ENCODE peak calls at places on chromosomes 3 and 15, in six cellular contexts. E is lower leg skin; Q is activated gamma-delta T cell treated with Interleukin-2 at 50 U/mL for 16 hours; N is activated CD8-positive, alpha-beta memory T cell treated with anti-CD3 and anti-CD28 coated beads, Interleukin-2, amount 50 U/mL, for 48 hours; H is GM23338; O is activated T-cell treated with anti-CD3 and anti-CD28 coated beads for 24 hours. Z is an unnamed sample.
A peak's percentile ranks its signal among the peaks of the same experiment; 100 is the strongest.

GRCh38 chr3:177673105-177673804 is 476.0 kb upstream of the TBL1XR1 start:
- DNase-seq in E (no peak), Q (no peak), N (no peak), H (no peak), O (no peak), Z (no peak)

GRCh38 chr15:75920079-75920478 is 16.4 kb downstream of the FBXO22 start:
- DNase-seq in E (no peak), Q (no peak), N (no peak), H (no peak), O (no peak), Z (no peak)

GRCh38 chr3:63654246-63654645 is 1.8 kb downstream of the SNTN start:
- DNase-seq in E (no peak), Q (no peak), N (no peak), H (no peak), O (no peak), Z (no peak)

GRCh38 chr15:70569718-70570231 is 193.6 kb downstream of the UACA start:
- DNase-seq in E (no peak), Q (no peak), N (peak; percentile 48), H (no peak), O (no peak), Z (no peak)

GRCh38 chr15:31091531-31091930 is 10.0 kb downstream of the TRPM1 start:
- DNase-seq in E (no peak), Q (no peak), N (peak; percentile 15), H (no peak), O (no peak), Z (no peak)

GRCh38 chr15:91385301-91385700 is 285.2 kb downstream of the SV2B start:
- DNase-seq in E (no peak), Q (no peak), N (no peak), H (no peak), O (no peak), Z (no peak)

GRCh38 chr3:70973558-70973957 is 610.0 kb downstream of the FOXP1 start:
- DNase-seq in E (no peak), Q (no peak), N (no peak), H (no peak), O (no peak), Z (no peak)

GRCh38 chr15:23564798-23565394 is 578 bp upstream of the MKRN3 start:
- DNase-seq in E (no peak), Q (no peak), N (no peak), H (no peak), O (no peak), Z (no peak)

GRCh38 chr3:47496892-47497291 is 16.6 kb downstream of the ELP6 start:
- DNase-seq in E (no peak), Q (no peak), N (no peak), H (no peak), O (no peak), Z (no peak)